ENCODE peak calls at places on chromosome 12, in nine cellular contexts. T is globus pallidus; B is HCEC 1CT; O is activated CD4-positive, alpha-beta T cell treated with anti-CD3 and anti-CD28 coated beads, Interleukin-2, amount 10 ng/mL, durations not matched to agents 7 days and 5 days; H is NCI-H226; L is non-pigmented ciliary epithelial cell; U is T-helper 2 cell; G is activated gamma-delta T cell treated with anti-CD3 and anti-CD28 coated beads, Interleukin-2, amount 50 U/mL, for 16 hours; X is substantia nigra. J is an unnamed sample.

GRCh38 chr12:20058068-20058467 is 310.3 kb upstream of the PDE3A start:
- DNase-seq in T (no peak), B (no peak), O (no peak), H (no peak), L (no peak), U (no peak), G (no peak), X (no peak), J (no peak)

GRCh38 chr12:452667-453210 is 7.0 kb upstream of the B4GALNT3 start:
- DNase-seq in T (no peak), B (no peak), O (peak), H (no peak), L (no peak), U (peak), G (peak), X (peak), J (no peak)

GRCh38 chr12:110844131-110844530 is 2.7 kb upstream of the CCDC63 start:
- DNase-seq in T (no peak), B (no peak), O (no peak), H (no peak), L (no peak), U (no peak), G (no peak), X (no peak), J (no peak)

GRCh38 chr12:92421701-92422100 is 276.1 kb upstream of the BTG1 start:
- DNase-seq in T (no peak), B (peak), O (no peak), H (peak), L (no peak), U (no peak), G (no peak), X (no peak), J (no peak)

GRCh38 chr12:104573-105081 is 38.1 kb downstream of the IQSEC3 start:
- DNase-seq in T (no peak), B (no peak), O (no peak), H (no peak), L (no peak), U (no peak), G (no peak), X (no peak), J (no peak)

GRCh38 chr12:11798856-11799530 is 149.5 kb downstream of the ETV6 start:
- DNase-seq in T (no peak), B (peak), O (no peak), H (peak), L (peak), U (no peak), G (no peak), X (no peak), J (no peak)

GRCh38 chr12:3047961-3048360 is 29.2 kb upstream of the TSPAN9 start:
- DNase-seq in T (no peak), B (no peak), O (no peak), H (no peak), L (no peak), U (no peak), G (no peak), X (peak), J (no peak)

GRCh38 chr12:117114784-117115183 is 15.6 kb upstream of the TESC start:
- DNase-seq in T (no peak), B (no peak), O (no peak), H (no peak), L (no peak), U (no peak), G (no peak), X (no peak), J (no peak)

GRCh38 chr12:64457036-64457435 is 5.1 kb downstream of the TBK1 start:
- DNase-seq in T (no peak), B (no peak), O (no peak), H (peak), L (no peak), U (no peak), G (no peak), X (no peak), J (no peak)

GRCh38 chr12:76288218-76288617 is 60.0 kb downstream of the BBS10 start:
- DNase-seq in T (no peak), B (peak), O (no peak), H (peak), L (no peak), U (no peak), G (no peak), X (no peak), J (no peak)

GRCh38 chr12:30417697-30418231 is 277.9 kb downstream of the IPO8 start:
- DNase-seq in T (no peak), B (peak), O (no peak), H (peak), L (peak), U (no peak), G (no peak), X (no peak), J (no peak)

GRCh38 chr12:109844983-109845841 is 12.0 kb upstream of the TRPV4 start:
- DNase-seq in T (peak), B (peak), O (peak), H (peak), L (no peak), U (peak), G (peak), X (peak), J (peak)

GRCh38 chr12:12182926-12183325 is 83.9 kb downstream of the LRP6 start:
- DNase-seq in T (no peak), B (peak), O (no peak), H (peak), L (no peak), U (no peak), G (no peak), X (no peak), J (no peak)

GRCh38 chr12:40141996-40142395 is 36.1 kb upstream of the SLC2A13 start:
- DNase-seq in T (no peak), B (peak), O (no peak), H (no peak), L (no peak), U (no peak), G (no peak), X (no peak), J (no peak)

GRCh38 chr12:5509557-5509956 is 77.6 kb downstream of the NTF3 start:
- DNase-seq in T (no peak), B (no peak), O (no peak), H (no peak), L (no peak), U (no peak), G (no peak), X (no peak), J (no peak)

GRCh38 chr12:40033260-40033649 is 72.6 kb downstream of the SLC2A13 start:
- DNase-seq in T (no peak), B (no peak), O (no peak), H (no peak), L (no peak), U (no peak), G (no peak), X (no peak), J (no peak)

J was measured in NK-92 treated with Interleukin-12 subunit alpha and Interleukin-12 subunit beta, amount 100 ng/mL, for 24 hours.